ENCODE peak calls at places on chromosomes 2 and 18, in six cellular contexts. E is MCF 10A; P is stimulated activated CD8-positive, alpha-beta memory T cell treated with anti-CD3 and anti-CD28 coated beads, Interleukin-15, amount 100 ng/mL, for 1 hour; I is Caco-2; J is effector memory CD8-positive, alpha-beta T cell; F is CD8-positive, alpha-beta T cell. Z is an unnamed sample.

GRCh38 chr2:220162320-220162719 is 534.9 kb downstream of the SLC4A3 start:
- DNase-seq in E (peak), J (no peak), P (no peak), F (no peak), I (no peak), Z (no peak)

GRCh38 chr18:10591891-10592290 is 66.1 kb downstream of the NAPG start:
- DNase-seq in J (no peak), P (no peak), F (no peak), E (no peak), I (no peak), Z (no peak)

GRCh38 chr2:176136375-176137248 is 7.1 kb downstream of the HOXD8 start:
- DNase-seq in F (no peak), P (no peak), E (no peak), I (peak), J (no peak), Z (no peak)

GRCh38 chr2:17084882-17085281 is 419.2 kb upstream of the CYRIA start:
- DNase-seq in J (no peak), F (no peak), E (no peak), I (no peak), P (no peak), Z (no peak)

GRCh38 chr2:31429759-31430438 is 15.4 kb upstream of the XDH start:
- DNase-seq in E (peak), J (no peak), P (peak), I (no peak), F (no peak), Z (peak)

GRCh38 chr2:102473020-102473419 is at the start of gene SLC9A4:
- DNase-seq in P (peak), I (peak), F (peak), J (peak), E (peak), Z (no peak)

GRCh38 chr18:49625021-49625691 is 63.3 kb downstream of the LIPG start:
- DNase-seq in E (no peak), F (no peak), P (no peak), I (no peak), J (no peak), Z (no peak)

GRCh38 chr2:236394571-236394970 is 130.4 kb upstream of the ASB18 start:
- DNase-seq in P (no peak), J (no peak), F (no peak), I (no peak), E (no peak), Z (no peak)

GRCh38 chr2:191650896-191651773 is 26.8 kb upstream of the NABP1 start:
- DNase-seq in P (no peak), J (no peak), F (no peak), E (no peak), I (no peak), Z (no peak)

GRCh38 chr2:129760669-129761068 is 218.8 kb upstream of the RAB6C start:
- DNase-seq in E (no peak), J (no peak), F (no peak), P (no peak), I (no peak), Z (no peak)

GRCh38 chr2:9552491-9553178 is 3.0 kb downstream of the ADAM17 start:
- DNase-seq in E (peak), P (no peak), J (no peak), F (no peak), I (no peak), Z (no peak)

GRCh38 chr2:190051223-190051622 is 11.3 kb downstream of the MSTN start:
- DNase-seq in E (no peak), I (no peak), P (no peak), F (no peak), J (no peak), Z (no peak)

GRCh38 chr18:78787751-78788150 is 191.9 kb upstream of the SALL3 start:
- DNase-seq in F (no peak), P (no peak), J (no peak), E (no peak), I (no peak), Z (no peak)

GRCh38 chr18:47296462-47296861 is 45.0 kb upstream of the SKOR2 start:
- DNase-seq in F (no peak), J (no peak), E (no peak), P (no peak), I (no peak), Z (no peak)

GRCh38 chr2:154686162-154686561 is 12.3 kb upstream of the KCNJ3 start:
- DNase-seq in I (no peak), F (no peak), E (peak), P (no peak), J (no peak), Z (no peak)

GRCh38 chr2:128777091-128778045 is 458.7 kb upstream of the HS6ST1 start:
- DNase-seq in J (no peak), P (no peak), I (no peak), F (no peak), E (no peak), Z (no peak)

GRCh38 chr18:446941-447560 is 53.5 kb downstream of the COLEC12 start:
- DNase-seq in F (no peak), P (no peak), E (peak), I (no peak), J (no peak), Z (no peak)

GRCh38 chr2:88690591-88691338 is 708 bp upstream of the RPIA start:
- DNase-seq in I (peak), E (peak), J (no peak), F (peak), P (no peak), Z (peak)

GRCh38 chr2:237968048-237968862 is 1.4 kb downstream of the UBE2F start:
- DNase-seq in F (no peak), J (peak), I (no peak), E (peak), P (peak), Z (no peak)

GRCh38 chr2:233712596-233713261 is at the start of gene UGT1A5:
- DNase-seq in P (no peak), F (no peak), E (no peak), I (no peak), J (no peak), Z (no peak)

GRCh38 chr2:96134421-96134820 is 3.9 kb downstream of the ASTL start:
- DNase-seq in P (no peak), J (no peak), F (no peak), I (no peak), E (no peak), Z (no peak)

GRCh38 chr18:58867281-58867961 is 2.7 kb downstream of the ZNF532 start:
- DNase-seq in I (no peak), J (no peak), E (no peak), P (no peak), F (no peak), Z (no peak)

GRCh38 chr2:240999001-240999791 is 778 bp downstream of the SNED1 start:
- DNase-seq in E (no peak), P (no peak), I (no peak), J (no peak), F (no peak), Z (no peak)

GRCh38 chr2:128797937-128798336 is 479.3 kb upstream of the HS6ST1 start:
- DNase-seq in P (no peak), J (no peak), F (no peak), E (no peak), I (no peak), Z (no peak)

GRCh38 chr2:172296267-172297046 is 130.9 kb upstream of the ITGA6 start:
- DNase-seq in J (no peak), P (no peak), F (no peak), E (peak), I (no peak), Z (no peak)

GRCh38 chr2:173090291-173090877 is 14.7 kb downstream of the MAP3K20 start:
- DNase-seq in P (no peak), I (no peak), E (no peak), F (no peak), J (no peak), Z (no peak)

GRCh38 chr2:239249048-239249447 is 151.8 kb downstream of the HDAC4 start:
- DNase-seq in J (no peak), I (no peak), P (no peak), F (no peak), E (no peak), Z (no peak)

GRCh38 chr18:13279181-13280065 is 60.9 kb downstream of the LDLRAD4 start:
- DNase-seq in P (no peak), J (no peak), E (no peak), F (no peak), I (no peak), Z (no peak)

GRCh38 chr2:86790828-86791561 is at the start of gene CD8A:
- DNase-seq in E (no peak), J (peak), P (no peak), I (no peak), F (peak), Z (no peak)